ENCODE peak calls at places on chromosomes 3 and 15, in seven cellular contexts. K, Y, T, O, G, V and J are unnamed samples. For H3K4me1, the result is how much of the 10 kb centered on the place peaks cover.

GRCh38 chr3:127997961-127998360 is 54.3 kb upstream of the SEC61A1 start:
- DNase-seq in K (no peak), Y (no peak), T (no peak), O (no peak), G (no peak), V (no peak), J (no peak)

GRCh38 chr3:131454501-131454900 is 48.3 kb downstream of the MRPL3 start:
- DNase-seq in K (no peak), Y (no peak), T (no peak), O (no peak), G (no peak), V (no peak), J (no peak)

GRCh38 chr3:108862865-108863798 is 40.5 kb downstream of the TRAT1 start:
- DNase-seq in K (no peak), Y (no peak), T (peak), O (no peak), G (no peak), V (no peak), J (no peak)

GRCh38 chr3:16467368-16467767 is 46.1 kb downstream of the RFTN1 start:
- DNase-seq in K (no peak), Y (no peak), T (no peak), O (no peak), G (no peak), V (no peak), J (no peak)

GRCh38 chr15:49852756-49853155 is 231.9 kb downstream of the DTWD1 start:
- DNase-seq in K (no peak), Y (no peak), T (no peak), O (no peak), G (no peak), V (no peak), J (no peak)

GRCh38 chr3:32401541-32402052 is 9.9 kb downstream of the CMTM7 start:
- DNase-seq in K (no peak), Y (peak), T (peak), O (peak), G (peak), V (peak), J (peak)

GRCh38 chr15:63948436-63948835 is 97.8 kb downstream of the DAPK2 start:
- DNase-seq in K (no peak), Y (no peak), T (no peak), O (no peak), G (no peak), V (no peak), J (no peak)

GRCh38 chr15:90300988-90301715 is 35.7 kb downstream of the NGRN start:
- DNase-seq in K (peak), Y (peak), T (peak), O (peak), G (peak), V (peak), J (peak)

GRCh38 chr15:68642491-68642845 is 63.7 kb downstream of the CORO2B start:
- DNase-seq in K (peak), Y (no peak), T (no peak), O (no peak), G (no peak), V (no peak), J (no peak)

GRCh38 chr3:138230525-138230924 is 43.4 kb downstream of the ARMC8 start:
- DNase-seq in K (no peak), Y (no peak), T (no peak), O (no peak), G (no peak), V (no peak), J (no peak)

GRCh38 chr3:187027531-187027936 is 97.2 kb downstream of the ST6GAL1 start:
- DNase-seq in K (no peak), Y (no peak), T (no peak), O (no peak), G (no peak), V (no peak), J (no peak)

GRCh38 chr15:25619761-25620160 is 180.9 kb upstream of the UBE3A start:
- DNase-seq in K (no peak), Y (no peak), T (no peak), O (no peak), G (no peak), V (no peak), J (no peak)

GRCh38 chr3:161557751-161558150 is 61.1 kb downstream of the OTOL1 start:
- DNase-seq in K (no peak), Y (no peak), T (no peak), O (no peak), G (no peak), V (no peak), J (no peak)

GRCh38 chr15:77634266-77634962 is 1.7 kb upstream of the LINGO1 start:
- DNase-seq in K (no peak), Y (peak), T (peak), O (peak), G (peak), V (peak), J (peak)

GRCh38 chr15:84811151-84811550 is 6.0 kb upstream of the ALPK3 start:
- DNase-seq in K (no peak), Y (no peak), T (no peak), O (no peak), G (no peak), V (no peak), J (no peak)

GRCh38 chr3:136682740-136683312 is 69.4 kb downstream of the STAG1 start:
- DNase-seq in K (no peak), Y (no peak), T (no peak), O (no peak), G (no peak), V (no peak), J (no peak)

GRCh38 chr3:14508966-14509795 is 31.0 kb downstream of the GRIP2 start:
- DNase-seq in K (peak), Y (peak), T (peak), O (peak), G (peak), V (peak), J (peak)

GRCh38 chr3:151345854-151346253 is 16.5 kb upstream of the P2RY13 start:
- DNase-seq in K (no peak), Y (no peak), T (no peak), O (no peak), G (no peak), V (no peak), J (no peak)

GRCh38 chr3:33194303-33194702 is 24.3 kb downstream of the SUSD5 start:
- DNase-seq in K (no peak), Y (no peak), T (no peak), O (no peak), G (no peak), V (no peak), J (no peak)

GRCh38 chr3:47324278-47324865 is 41.6 kb downstream of the KLHL18 start:
- DNase-seq in K (no peak), Y (no peak), T (peak), O (peak), G (peak), V (peak), J (no peak)

GRCh38 chr3:46649436-46649835 is 37.1 kb downstream of the FAM240A start:
- DNase-seq in K (no peak), Y (no peak), T (no peak), O (no peak), G (no peak), V (no peak), J (no peak)

GRCh38 chr3:52249683-52250082 is 4.1 kb downstream of the PPM1M start:
- DNase-seq in K (no peak), Y (peak), T (no peak), O (no peak), G (no peak), V (no peak), J (no peak)

GRCh38 chr3:122944671-122945151 is 82.9 kb downstream of the SEMA5B start:
- DNase-seq in K (no peak), Y (peak), T (no peak), O (no peak), G (no peak), V (no peak), J (no peak)

GRCh38 chr3:106425021-106425420 is 556.2 kb upstream of the CBLB start:
- DNase-seq in K (no peak), Y (no peak), T (no peak), O (no peak), G (no peak), V (no peak), J (no peak)

GRCh38 chr15:46709461-46709860 is 1007.8 kb upstream of the SEMA6D start:
- DNase-seq in K (no peak), Y (no peak), T (no peak), O (no peak), G (no peak), V (no peak), J (no peak)

GRCh38 chr3:61439116-61439459 is 122.3 kb upstream of the PTPRG start:
- DNase-seq in K (no peak), Y (no peak), T (no peak), O (no peak), G (no peak), V (no peak), J (no peak)

GRCh38 chr3:177061382-177061781 is 135.9 kb downstream of the TBL1XR1 start:
- DNase-seq in K (no peak), Y (no peak), T (no peak), O (no peak), G (no peak), V (no peak), J (no peak)

GRCh38 chr3:112650472-112650871 is 9.5 kb upstream of the CCDC80 start:
- DNase-seq in K (no peak), Y (no peak), T (no peak), O (no peak), G (no peak), V (no peak), J (no peak)

GRCh38 chr3:62371735-62372591 is 1.4 kb downstream of the FEZF2 start:
- DNase-seq in K (no peak), Y (no peak), T (no peak), O (no peak), G (no peak), V (no peak), J (no peak)

GRCh38 chr3:100710355-100711198 is 1.3 kb downstream of the TFG start:
- DNase-seq in K (peak), Y (no peak), T (peak), O (no peak), G (peak), V (peak), J (peak)

GRCh38 chr3:172546105-172546504 is 22.9 kb upstream of the TNFSF10 start:
- DNase-seq in K (no peak), Y (no peak), T (no peak), O (no peak), G (no peak), V (no peak), J (no peak)

GRCh38 chr15:28123408-28124023 is 24.4 kb upstream of the OCA2 start:
- DNase-seq in K (peak), Y (peak), T (peak), O (peak), G (peak), V (peak), J (peak)

GRCh38 chr3:187920871-187921270 is 175.6 kb upstream of the BCL6 start:
- DNase-seq in K (no peak), Y (no peak), T (no peak), O (peak), G (no peak), V (no peak), J (no peak)

GRCh38 chr15:62658498-62658897 is 384.0 kb upstream of the TPM1 start:
- DNase-seq in K (no peak), Y (no peak), T (no peak), O (no peak), G (no peak), V (peak), J (peak)

GRCh38 chr3:123028233-123028828 is 768 bp upstream of the SEMA5B start:
- DNase-seq in K (no peak), Y (no peak), T (peak), O (peak), G (peak), V (no peak), J (peak)

GRCh38 chr3:194104041-194104751 is 31.8 kb upstream of the HES1 start:
- DNase-seq in K (no peak), Y (no peak), T (no peak), O (no peak), G (no peak), V (no peak), J (no peak)

GRCh38 chr3:29822051-29822450 is 541.2 kb downstream of the RBMS3 start:
- DNase-seq in K (no peak), Y (no peak), T (no peak), O (no peak), G (no peak), V (no peak), J (no peak)

GRCh38 chr15:95958417-95958816 is 372.1 kb upstream of the NR2F2 start:
- DNase-seq in K (no peak), Y (no peak), T (no peak), O (no peak), G (no peak), V (no peak), J (no peak)
- H3K27ac ChIP-seq in K (no peak), Y (no peak), T (no peak), O (no peak), G (no peak), V (no peak), J (no peak)

GRCh38 chr3:81741214-81741613 is 20.2 kb downstream of the GBE1 start:
- DNase-seq in K (no peak), Y (no peak), T (no peak), O (no peak), G (no peak), V (no peak), J (no peak)
- H3K4me1 ChIP-seq in K (half or more), Y (under half), T (half or more), O (under half), G (under half), V (under half), J (half or more)

DNA sequence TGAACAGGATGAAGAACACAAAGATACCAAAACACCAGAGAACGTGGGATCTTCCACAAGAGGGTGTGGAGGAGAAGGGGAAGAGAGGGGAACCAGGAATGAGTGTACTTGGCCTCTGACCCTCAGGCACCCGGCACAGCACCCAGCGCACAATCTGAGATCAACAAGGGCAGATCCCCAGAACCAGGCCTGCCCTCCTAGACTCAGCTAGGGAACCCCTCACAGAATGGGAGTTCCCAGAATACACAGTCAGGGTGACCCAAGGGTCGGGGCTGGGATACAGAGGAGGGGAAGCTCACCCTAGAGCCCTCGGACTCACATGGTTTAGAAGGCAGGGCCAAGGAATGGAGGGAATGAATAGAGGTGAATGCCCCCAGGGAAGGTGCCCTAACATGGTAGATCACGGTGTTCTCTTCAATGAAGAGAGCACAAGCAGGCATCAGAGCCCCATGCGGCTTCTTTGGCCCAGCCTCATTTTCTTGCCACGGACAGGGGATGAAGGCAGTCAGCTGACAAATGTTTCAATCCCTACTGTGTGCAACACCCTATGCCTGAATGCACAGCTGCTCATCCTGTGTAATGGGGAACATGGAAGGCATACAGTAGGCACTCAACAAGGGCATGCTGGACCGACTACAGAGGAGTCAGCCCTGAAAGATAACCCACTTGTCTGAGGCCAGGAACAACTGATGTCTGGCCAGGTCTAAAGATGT is 13.1 kb downstream of the BMF start:
- DNase-seq in K (no peak), Y (peak), T (no peak), O (no peak), G (no peak), V (no peak), J (no peak)
- H3K27ac ChIP-seq in K (no peak), Y (peak), T (no peak), O (peak), G (no peak), V (no peak), J (no peak)

GRCh38 chr15:98681061-98681460 is 32.7 kb downstream of the IGF1R start:
- DNase-seq in K (no peak), Y (no peak), T (no peak), O (no peak), G (no peak), V (no peak), J (no peak)
- H3K4me1 ChIP-seq in K (under half), Y (under half), T (half or more), O (under half), G (under half), V (under half), J (half or more)

GRCh38 chr15:57235865-57236264 is 140.4 kb upstream of the CGNL1 start:
- DNase-seq in K (no peak), Y (no peak), T (peak), O (no peak), G (no peak), V (peak), J (no peak)
- H3K27ac ChIP-seq in K (no peak), Y (no peak), T (no peak), O (no peak), G (no peak), V (peak), J (no peak)

GRCh38 chr3:48633256-48633655 is 2.0 kb downstream of the SLC26A6 start:
- DNase-seq in K (peak), Y (no peak), T (no peak), O (no peak), G (no peak), V (no peak), J (no peak)
- H3K4me1 ChIP-seq in K (under half), Y (under half), T (under half), O (under half), G (under half), V (under half), J (under half)

DNA sequence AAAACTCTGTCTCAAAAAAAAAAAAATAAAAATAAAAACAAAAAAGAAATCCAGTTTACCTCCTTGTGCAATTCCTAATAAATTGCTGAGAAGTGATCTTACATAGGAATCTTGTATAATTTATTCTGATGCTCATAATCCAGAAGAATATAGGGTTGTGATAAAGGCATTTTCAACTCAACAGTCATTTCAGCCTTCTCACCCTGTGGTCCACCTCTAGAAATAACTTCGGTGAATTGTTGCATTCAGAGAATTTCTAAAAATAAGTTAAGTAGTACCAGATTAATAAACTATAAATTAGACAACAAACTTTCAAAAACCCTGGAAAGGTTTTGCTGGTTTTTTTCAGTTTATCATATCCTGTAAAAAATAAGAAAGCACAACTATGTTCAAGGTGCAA is 20.2 kb downstream of the RAF1 start:
- DNase-seq in K (no peak), Y (no peak), T (no peak), O (no peak), G (no peak), V (no peak), J (no peak)
- H3K27ac ChIP-seq in K (no peak), Y (no peak), T (no peak), O (no peak), G (no peak), V (peak), J (peak)

GRCh38 chr15:60374628-60375081 is 23.1 kb downstream of the ANXA2 start:
- DNase-seq in K (peak), Y (peak), T (peak), O (no peak), G (no peak), V (peak), J (no peak)
- H3K4me1 ChIP-seq in K (half or more), Y (under half), T (half or more), O (under half), G (under half), V (half or more), J (half or more)